ENCODE peak calls at places on chromosomes 6 and 20, in five cellular contexts. W is GM12878, F is H1, Q is HepG2, V is NT2/D1. Y is an unnamed sample.
A peak's percentile ranks its signal among the peaks of the same experiment; 100 is the strongest.

GRCh38 chr6:81752969-81753708 is 658 bp upstream of the TENT5A start:
- DNase-seq in W (no peak), F (peak; percentile 69), Q (peak; percentile 80), V (no peak), Y (peak; percentile 68)

GRCh38 chr6:128570439-128571063 is 50.2 kb upstream of the PTPRK start:
- DNase-seq in W (no peak), F (no peak), Q (no peak), V (no peak), Y (no peak)

GRCh38 chr6:87407531-87407895 is 259 bp upstream of the CFAP206 start:
- DNase-seq in W (no peak), F (no peak), Q (no peak), V (peak; percentile 9), Y (no peak)

GRCh38 chr6:134195164-134195906 is 122.6 kb downstream of the SGK1 start:
- DNase-seq in W (no peak), F (no peak), Q (peak; percentile 84), V (no peak), Y (no peak)

GRCh38 chr20:3753098-3753497 is 14.5 kb downstream of the ADISSP start:
- DNase-seq in W (no peak), F (peak; percentile 84), Q (peak; percentile 71), V (peak; percentile 78), Y (peak; percentile 69)

GRCh38 chr6:34146021-34146782 is at the start of gene GRM4:
- DNase-seq in W (no peak), F (peak; percentile 50), Q (no peak), V (no peak), Y (no peak)

GRCh38 chr20:46485431-46485830 is 27.9 kb downstream of the ZNF334 start:
- DNase-seq in W (no peak), F (no peak), Q (no peak), V (no peak), Y (no peak)

GRCh38 chr6:108560463-108561308 is at the start of gene FOXO3:
- DNase-seq in W (no peak), F (peak; percentile 85), Q (peak; percentile 72), V (no peak), Y (peak; percentile 76)

GRCh38 chr6:155177369-155177961 is 86.3 kb upstream of the CLDN20 start:
- DNase-seq in W (no peak), F (no peak), Q (peak; percentile 72), V (peak; percentile 51), Y (peak; percentile 48)

GRCh38 chr6:35073766-35074471 is 67.2 kb downstream of the TCP11 start:
- DNase-seq in W (no peak), F (no peak), Q (no peak), V (no peak), Y (no peak)

GRCh38 chr20:43446361-43446879 is 11.3 kb upstream of the SRSF6 start:
- DNase-seq in W (no peak), F (no peak), Q (no peak), V (no peak), Y (no peak)

GRCh38 chr20:7939663-7940062 is 595 bp downstream of the HAO1 start:
- DNase-seq in W (no peak), F (no peak), Q (no peak), V (no peak), Y (no peak)

GRCh38 chr20:42432931-42433330 is 756.8 kb downstream of the PTPRT start:
- DNase-seq in W (no peak), F (no peak), Q (no peak), V (no peak), Y (no peak)

GRCh38 chr6:20706293-20707165 is 172.3 kb downstream of the CDKAL1 start:
- DNase-seq in W (no peak), F (no peak), Q (no peak), V (no peak), Y (no peak)

GRCh38 chr20:3863317-3863716 is 16.7 kb downstream of the MAVS start:
- DNase-seq in W (no peak), F (no peak), Q (no peak), V (no peak), Y (no peak)

GRCh38 chr6:109695468-109695867 is 4.4 kb downstream of the FIG4 start:
- DNase-seq in W (no peak), F (no peak), Q (peak; percentile 41), V (no peak), Y (no peak)

GRCh38 chr6:18226451-18226850 is 37.9 kb downstream of the DEK start:
- DNase-seq in W (no peak), F (peak; percentile 39), Q (no peak), V (no peak), Y (no peak)

GRCh38 chr20:36974660-36975059 is 23.2 kb upstream of the SAMHD1 start:
- DNase-seq in W (no peak), F (no peak), Q (no peak), V (no peak), Y (no peak)
- TF ChIP-seq SUZ12 in W (no peak), F (no peak), Q (no peak), V (no peak), Y (no peak)

DNA sequence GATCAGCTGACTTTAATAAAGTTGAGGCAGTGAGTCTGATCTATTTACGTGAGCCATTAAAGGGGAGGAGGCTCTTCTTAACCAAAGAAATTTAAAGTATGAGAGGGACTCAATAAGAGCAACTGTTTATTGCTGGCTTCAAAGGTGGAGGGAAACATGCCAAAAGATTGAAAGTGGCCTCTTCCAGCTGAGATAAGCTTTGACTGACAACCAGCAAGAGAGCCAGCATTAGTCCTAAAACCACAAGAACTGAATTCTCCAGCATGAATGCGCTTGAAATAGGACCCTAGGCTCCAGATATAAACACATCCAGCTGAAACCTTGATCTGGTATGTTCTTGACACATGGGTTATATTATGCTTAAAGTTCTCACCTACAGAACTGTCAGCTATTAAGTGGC is 123.1 kb upstream of the GJE1 start:
- DNase-seq in W (no peak), F (no peak), Q (no peak), V (no peak), Y (no peak)
- TF ChIP-seq SUZ12 in W (no peak), F (no peak), Q (no peak), V (no peak), Y (no peak)

GRCh38 chr6:11111769-11112437 is 378 bp upstream of the ERVFRD-1 start:
- DNase-seq in W (no peak), F (peak; percentile 37), Q (no peak), V (no peak), Y (no peak)

GRCh38 chr6:11113038-11113437 is 1.5 kb upstream of the ERVFRD-1 start:
- DNase-seq in W (no peak), F (no peak), Q (no peak), V (no peak), Y (no peak)

GRCh38 chr6:11110921-11111768 is at the start of gene ERVFRD-1:
- DNase-seq in W (no peak), F (peak; percentile 38), Q (no peak), V (no peak), Y (no peak)
- TF ChIP-seq SUZ12 in W (no peak), F (no peak), Q (no peak), V (no peak), Y (no peak)

GRCh38 chr20:1388706-1389483 is 4.0 kb downstream of the FKBP1A start:
- DNase-seq in W (no peak), F (no peak), Q (no peak), V (no peak), Y (no peak)
- TF ChIP-seq SUZ12 in W (no peak), F (no peak), Q (no peak), V (no peak), Y (no peak)

GRCh38 chr6:106547961-106548453 is 81.3 kb downstream of the RTN4IP1 start:
- DNase-seq in W (no peak), F (no peak), Q (peak; percentile 76), V (peak; percentile 9), Y (no peak)
- TF ChIP-seq SUZ12 in W (no peak), F (no peak), Q (no peak), V (no peak), Y (no peak)

DNA sequence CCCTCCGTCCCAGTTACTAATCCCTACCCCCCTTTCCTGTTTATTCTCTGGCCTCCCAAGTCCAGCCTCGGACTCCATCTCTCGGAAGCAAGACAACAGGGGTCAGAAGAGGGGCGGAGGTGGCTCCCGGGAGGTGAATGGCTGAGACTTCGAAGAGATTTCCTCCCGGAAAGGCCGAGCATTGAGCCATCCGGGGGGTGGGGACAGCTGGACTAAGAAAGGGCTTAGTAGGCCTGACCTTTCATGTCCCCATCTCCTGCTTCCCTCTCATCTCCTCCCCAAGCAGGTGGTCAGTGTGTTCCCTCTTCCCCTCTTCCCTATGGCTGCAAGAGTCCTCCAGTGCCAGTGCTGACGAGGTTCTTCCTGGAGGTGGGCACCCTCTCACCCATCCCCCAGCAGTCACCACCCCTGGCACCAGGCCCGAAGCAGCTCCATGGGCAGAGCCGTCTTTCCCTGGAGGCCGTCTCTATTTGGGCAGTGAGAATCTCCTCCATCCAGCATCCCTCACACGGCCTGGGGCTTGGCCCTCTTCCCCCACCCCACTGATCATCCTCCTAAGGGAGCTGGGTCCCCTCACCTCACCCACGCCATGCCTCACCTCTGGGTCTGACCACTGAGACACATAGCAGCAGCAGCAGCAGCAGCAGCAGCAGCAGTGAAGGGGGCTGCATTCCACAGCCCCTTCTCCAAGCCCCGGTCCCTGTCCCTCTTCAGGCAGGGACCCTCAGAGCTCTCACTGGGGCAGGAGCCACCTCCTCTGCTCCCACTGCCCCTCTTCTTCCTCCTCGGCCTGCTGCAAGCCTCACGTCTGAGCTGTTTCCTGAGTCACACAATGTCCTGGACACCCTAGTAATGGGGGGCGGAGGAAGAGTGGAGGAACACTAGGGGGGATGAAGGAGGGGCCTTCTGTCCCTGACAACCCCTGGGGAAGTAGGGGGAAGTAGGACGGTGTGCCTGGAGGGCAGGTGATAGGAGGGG is at the start of gene NOTCH4:
- DNase-seq in W (no peak), F (no peak), Q (no peak), V (no peak), Y (no peak)
- TF ChIP-seq SUZ12 in W (no peak), F (no peak), Q (no peak), V (no peak), Y (no peak)

DNA sequence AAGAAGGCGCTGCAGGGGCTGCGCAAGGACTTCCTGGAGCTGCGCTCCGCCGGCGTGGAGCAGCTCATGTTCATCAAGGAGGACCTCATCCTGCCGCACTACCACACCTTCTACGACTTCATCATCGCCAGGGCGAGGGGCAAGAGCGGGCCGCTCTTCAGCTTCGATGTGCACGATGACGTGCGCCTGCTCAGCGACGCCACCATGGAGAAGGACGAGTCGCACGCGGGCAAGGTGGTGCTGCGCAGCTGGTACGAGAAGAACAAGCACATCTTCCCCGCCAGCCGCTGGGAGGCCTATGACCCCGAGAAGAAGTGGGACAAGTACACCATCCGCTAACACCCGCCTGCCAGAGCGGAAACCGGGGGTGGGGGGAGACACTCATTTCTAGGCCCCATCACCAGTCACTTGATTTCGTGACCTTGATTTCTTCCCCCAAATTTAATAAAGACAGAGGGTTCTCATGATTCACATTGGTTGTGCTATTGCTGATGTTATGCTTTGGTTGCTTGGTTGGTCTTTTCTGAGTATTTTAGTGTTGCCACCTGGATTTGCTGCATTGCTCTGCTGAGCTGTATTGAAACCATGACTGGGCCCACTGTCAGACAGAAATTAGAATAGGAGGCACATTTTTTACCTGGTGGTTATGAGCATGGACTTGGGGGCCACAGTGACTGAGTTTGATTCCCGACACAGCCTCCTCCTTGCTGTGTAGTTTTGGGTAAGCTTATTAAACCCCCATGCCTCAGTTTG is 1.5 kb downstream of the FAM50B start:
- DNase-seq in W (peak; percentile 30), F (no peak), Q (no peak), V (no peak), Y (no peak)
- TF ChIP-seq SUZ12 in W (no peak), F (no peak), Q (no peak), V (no peak), Y (no peak)

Y was measured in HEK293T.